ENCODE peak calls at places on chromosome 19, in ten cellular contexts. One of them, this sample, is unnamed.

GRCh38 chr19:47776568-47776967 is 1.9 kb upstream of the SELENOW start:
- DNase-seq in thoracic aorta: no peak
- DNase-seq in astrocyte of the spinal cord: no peak
- DNase-seq in AG09309: no peak
- DNase-seq in HFFc6: no peak
- DNase-seq in transverse colon: no peak
- DNase-seq in esophagus muscularis mucosa: no peak
- DNase-seq in bronchial epithelial cell: peak; percentile 100
- DNase-seq in cardiac fibroblast: no peak
- DNase-seq in neural crest cell: no peak
- DNase-seq in this sample: no peak

GRCh38 chr19:12841094-12841493 is 2.8 kb downstream of the MAST1 start:
- DNase-seq in astrocyte of the spinal cord: no peak
- DNase-seq in bronchial epithelial cell: no peak
- DNase-seq in transverse colon: no peak
- DNase-seq in AG09309: no peak
- DNase-seq in cardiac fibroblast: peak; percentile 52
- DNase-seq in HFFc6: no peak
- DNase-seq in esophagus muscularis mucosa: no peak
- DNase-seq in neural crest cell: peak; percentile 77
- DNase-seq in thoracic aorta: no peak
- DNase-seq in this sample: peak; percentile 60

GRCh38 chr19:48398329-48399235 is 5.1 kb downstream of the GRIN2D start:
- DNase-seq in neural crest cell: peak; percentile 70
- DNase-seq in bronchial epithelial cell: peak; percentile 63
- DNase-seq in esophagus muscularis mucosa: no peak
- DNase-seq in astrocyte of the spinal cord: peak; percentile 86
- DNase-seq in AG09309: no peak
- DNase-seq in cardiac fibroblast: peak; percentile 90
- DNase-seq in transverse colon: peak; percentile 88
- DNase-seq in thoracic aorta: peak; percentile 21
- DNase-seq in HFFc6: peak; percentile 56
- DNase-seq in this sample: peak; percentile 57

GRCh38 chr19:40691421-40692211 is 1.2 kb upstream of the NUMBL start:
- DNase-seq in transverse colon: no peak
- DNase-seq in HFFc6: no peak
- DNase-seq in bronchial epithelial cell: no peak
- DNase-seq in esophagus muscularis mucosa: no peak
- DNase-seq in AG09309: no peak
- DNase-seq in neural crest cell: no peak
- DNase-seq in astrocyte of the spinal cord: no peak
- DNase-seq in cardiac fibroblast: no peak
- DNase-seq in thoracic aorta: no peak
- DNase-seq in this sample: no peak

GRCh38 chr19:3576696-3577443 is 4.1 kb downstream of the HMG20B start:
- DNase-seq in thoracic aorta: no peak
- DNase-seq in esophagus muscularis mucosa: no peak
- DNase-seq in neural crest cell: peak; percentile 40
- DNase-seq in cardiac fibroblast: peak; percentile 79
- DNase-seq in bronchial epithelial cell: no peak
- DNase-seq in astrocyte of the spinal cord: peak; percentile 67
- DNase-seq in HFFc6: no peak
- DNase-seq in AG09309: no peak
- DNase-seq in transverse colon: peak; percentile 64
- DNase-seq in this sample: peak; percentile 39

GRCh38 chr19:14366529-14366928 is 14.7 kb upstream of the ADGRE5 start:
- DNase-seq in esophagus muscularis mucosa: peak; percentile 95
- DNase-seq in bronchial epithelial cell: peak; percentile 88
- DNase-seq in thoracic aorta: peak; percentile 40
- DNase-seq in HFFc6: peak; percentile 50
- DNase-seq in AG09309: no peak
- DNase-seq in transverse colon: peak; percentile 95
- DNase-seq in cardiac fibroblast: peak; percentile 86
- DNase-seq in neural crest cell: peak; percentile 16
- DNase-seq in astrocyte of the spinal cord: peak; percentile 70
- DNase-seq in this sample: peak; percentile 75

GRCh38 chr19:28656644-28657043 is 556.3 kb downstream of the UQCRFS1 start:
- DNase-seq in thoracic aorta: no peak
- DNase-seq in esophagus muscularis mucosa: no peak
- DNase-seq in AG09309: no peak
- DNase-seq in neural crest cell: no peak
- DNase-seq in HFFc6: no peak
- DNase-seq in astrocyte of the spinal cord: no peak
- DNase-seq in cardiac fibroblast: no peak
- DNase-seq in transverse colon: no peak
- DNase-seq in bronchial epithelial cell: no peak
- DNase-seq in this sample: no peak

GRCh38 chr19:12052571-12053169 is at the start of gene ZNF878:
- DNase-seq in esophagus muscularis mucosa: peak; percentile 95
- DNase-seq in astrocyte of the spinal cord: peak; percentile 83
- DNase-seq in thoracic aorta: peak; percentile 70
- DNase-seq in HFFc6: peak; percentile 66
- DNase-seq in neural crest cell: peak; percentile 92
- DNase-seq in AG09309: no peak
- DNase-seq in cardiac fibroblast: peak; percentile 85
- DNase-seq in bronchial epithelial cell: peak; percentile 63
- DNase-seq in transverse colon: peak; percentile 93
- DNase-seq in this sample: peak; percentile 96

GRCh38 chr19:15702590-15702930 is 25.3 kb upstream of the OR10H2 start:
- DNase-seq in astrocyte of the spinal cord: no peak
- DNase-seq in cardiac fibroblast: peak; percentile 19
- DNase-seq in neural crest cell: no peak
- DNase-seq in bronchial epithelial cell: peak; percentile 65
- DNase-seq in transverse colon: peak; percentile 89
- DNase-seq in AG09309: no peak
- DNase-seq in thoracic aorta: no peak
- DNase-seq in esophagus muscularis mucosa: peak; percentile 96
- DNase-seq in HFFc6: no peak
- DNase-seq in this sample: peak; percentile 67

GRCh38 chr19:46913852-46914430 is 53.1 kb downstream of the ARHGAP35 start:
- DNase-seq in thoracic aorta: no peak
- DNase-seq in bronchial epithelial cell: peak; percentile 45
- DNase-seq in transverse colon: no peak
- DNase-seq in neural crest cell: no peak
- DNase-seq in esophagus muscularis mucosa: no peak
- DNase-seq in HFFc6: peak; percentile 71
- DNase-seq in AG09309: no peak
- DNase-seq in cardiac fibroblast: peak; percentile 39
- DNase-seq in astrocyte of the spinal cord: peak; percentile 71
- DNase-seq in this sample: no peak

GRCh38 chr19:29544656-29545360 is 19.0 kb downstream of the VSTM2B start:
- DNase-seq in cardiac fibroblast: no peak
- DNase-seq in bronchial epithelial cell: no peak
- DNase-seq in neural crest cell: no peak
- DNase-seq in AG09309: no peak
- DNase-seq in transverse colon: no peak
- DNase-seq in thoracic aorta: no peak
- DNase-seq in astrocyte of the spinal cord: no peak
- DNase-seq in esophagus muscularis mucosa: no peak
- DNase-seq in HFFc6: no peak
- DNase-seq in this sample: no peak

GRCh38 chr19:55481148-55482127 is 3.5 kb upstream of the NAT14 start:
- DNase-seq in neural crest cell: no peak
- DNase-seq in HFFc6: no peak
- DNase-seq in transverse colon: no peak
- DNase-seq in thoracic aorta: no peak
- DNase-seq in bronchial epithelial cell: no peak
- DNase-seq in astrocyte of the spinal cord: no peak
- DNase-seq in cardiac fibroblast: no peak
- DNase-seq in AG09309: no peak
- DNase-seq in esophagus muscularis mucosa: no peak
- DNase-seq in this sample: no peak

GRCh38 chr19:29542776-29543175 is 17.0 kb downstream of the VSTM2B start:
- DNase-seq in cardiac fibroblast: no peak
- DNase-seq in HFFc6: no peak
- DNase-seq in neural crest cell: no peak
- DNase-seq in transverse colon: no peak
- DNase-seq in thoracic aorta: no peak
- DNase-seq in astrocyte of the spinal cord: no peak
- DNase-seq in bronchial epithelial cell: no peak
- DNase-seq in esophagus muscularis mucosa: no peak
- DNase-seq in AG09309: no peak
- DNase-seq in this sample: no peak

GRCh38 chr19:41937976-41938375 is 9.7 kb upstream of the ERFL start:
- DNase-seq in transverse colon: no peak
- DNase-seq in cardiac fibroblast: no peak
- DNase-seq in HFFc6: no peak
- DNase-seq in thoracic aorta: no peak
- DNase-seq in bronchial epithelial cell: no peak
- DNase-seq in AG09309: no peak
- DNase-seq in esophagus muscularis mucosa: no peak
- DNase-seq in neural crest cell: no peak
- DNase-seq in astrocyte of the spinal cord: no peak
- DNase-seq in this sample: no peak

GRCh38 chr19:46216612-46217011 is 12.9 kb upstream of the IGFL1 start:
- DNase-seq in transverse colon: no peak
- DNase-seq in cardiac fibroblast: no peak
- DNase-seq in neural crest cell: no peak
- DNase-seq in astrocyte of the spinal cord: no peak
- DNase-seq in esophagus muscularis mucosa: no peak
- DNase-seq in thoracic aorta: no peak
- DNase-seq in bronchial epithelial cell: no peak
- DNase-seq in HFFc6: no peak
- DNase-seq in AG09309: no peak
- DNase-seq in this sample: no peak

GRCh38 chr19:2036424-2036823 is 14.6 kb downstream of the MKNK2 start:
- DNase-seq in bronchial epithelial cell: no peak
- DNase-seq in thoracic aorta: no peak
- DNase-seq in esophagus muscularis mucosa: no peak
- DNase-seq in AG09309: no peak
- DNase-seq in HFFc6: no peak
- DNase-seq in transverse colon: no peak
- DNase-seq in astrocyte of the spinal cord: no peak
- DNase-seq in neural crest cell: no peak
- DNase-seq in cardiac fibroblast: no peak
- DNase-seq in this sample: no peak

GRCh38 chr19:57583521-57584416 is at the start of gene ZIK1:
- DNase-seq in cardiac fibroblast: peak; percentile 93
- DNase-seq in transverse colon: peak; percentile 84
- DNase-seq in thoracic aorta: peak; percentile 43
- DNase-seq in astrocyte of the spinal cord: peak; percentile 95
- DNase-seq in neural crest cell: peak; percentile 82
- DNase-seq in HFFc6: peak; percentile 79
- DNase-seq in esophagus muscularis mucosa: peak; percentile 97
- DNase-seq in bronchial epithelial cell: peak; percentile 77
- DNase-seq in AG09309: peak; percentile 76
- DNase-seq in this sample: peak; percentile 78

GRCh38 chr19:11821474-11821873 is 7.4 kb downstream of the ZNF440 start:
- DNase-seq in cardiac fibroblast: peak; percentile 44
- DNase-seq in esophagus muscularis mucosa: no peak
- DNase-seq in AG09309: peak; percentile 58
- DNase-seq in astrocyte of the spinal cord: no peak
- DNase-seq in HFFc6: peak; percentile 7
- DNase-seq in neural crest cell: no peak
- DNase-seq in bronchial epithelial cell: peak; percentile 21
- DNase-seq in transverse colon: no peak
- DNase-seq in thoracic aorta: no peak
- DNase-seq in this sample: no peak

GRCh38 chr19:29793116-29793727 is 18.6 kb upstream of the CCNE1 start:
- DNase-seq in neural crest cell: no peak
- DNase-seq in thoracic aorta: no peak
- DNase-seq in astrocyte of the spinal cord: no peak
- DNase-seq in transverse colon: no peak
- DNase-seq in esophagus muscularis mucosa: no peak
- DNase-seq in bronchial epithelial cell: no peak
- DNase-seq in HFFc6: no peak
- DNase-seq in cardiac fibroblast: no peak
- DNase-seq in AG09309: no peak
- DNase-seq in this sample: no peak

GRCh38 chr19:38974599-38975213 is 836 bp downstream of the FBXO17 start:
- DNase-seq in neural crest cell: no peak
- DNase-seq in cardiac fibroblast: peak; percentile 35
- DNase-seq in thoracic aorta: no peak
- DNase-seq in bronchial epithelial cell: no peak
- DNase-seq in esophagus muscularis mucosa: peak; percentile 93
- DNase-seq in HFFc6: no peak
- DNase-seq in AG09309: no peak
- DNase-seq in transverse colon: no peak
- DNase-seq in astrocyte of the spinal cord: no peak
- DNase-seq in this sample: no peak
- TF ChIP-seq CTCF in neural crest cell: peak; percentile 33
- TF ChIP-seq CTCF in cardiac fibroblast: no peak
- TF ChIP-seq CTCF in thoracic aorta: no peak
- TF ChIP-seq CTCF in bronchial epithelial cell: no peak
- TF ChIP-seq CTCF in esophagus muscularis mucosa: no peak
- TF ChIP-seq CTCF in HFFc6: peak; percentile 29
- TF ChIP-seq CTCF in AG09309: no peak
- TF ChIP-seq CTCF in transverse colon: no peak
- TF ChIP-seq CTCF in astrocyte of the spinal cord: no peak
- TF ChIP-seq CTCF in this sample: no peak

GRCh38 chr19:35618857-35619256 is 6.3 kb downstream of the HAUS5 start:
- DNase-seq in esophagus muscularis mucosa: no peak
- DNase-seq in thoracic aorta: no peak
- DNase-seq in neural crest cell: no peak
- DNase-seq in HFFc6: no peak
- DNase-seq in bronchial epithelial cell: no peak
- DNase-seq in astrocyte of the spinal cord: no peak
- DNase-seq in cardiac fibroblast: no peak
- DNase-seq in AG09309: no peak
- DNase-seq in transverse colon: no peak
- DNase-seq in this sample: no peak
- TF ChIP-seq CTCF in esophagus muscularis mucosa: no peak
- TF ChIP-seq CTCF in thoracic aorta: no peak
- TF ChIP-seq CTCF in neural crest cell: no peak
- TF ChIP-seq CTCF in HFFc6: peak; percentile 21
- TF ChIP-seq CTCF in bronchial epithelial cell: no peak
- TF ChIP-seq CTCF in astrocyte of the spinal cord: peak; percentile 10
- TF ChIP-seq CTCF in cardiac fibroblast: no peak
- TF ChIP-seq CTCF in AG09309: no peak
- TF ChIP-seq CTCF in transverse colon: no peak
- TF ChIP-seq CTCF in this sample: no peak

DNA sequence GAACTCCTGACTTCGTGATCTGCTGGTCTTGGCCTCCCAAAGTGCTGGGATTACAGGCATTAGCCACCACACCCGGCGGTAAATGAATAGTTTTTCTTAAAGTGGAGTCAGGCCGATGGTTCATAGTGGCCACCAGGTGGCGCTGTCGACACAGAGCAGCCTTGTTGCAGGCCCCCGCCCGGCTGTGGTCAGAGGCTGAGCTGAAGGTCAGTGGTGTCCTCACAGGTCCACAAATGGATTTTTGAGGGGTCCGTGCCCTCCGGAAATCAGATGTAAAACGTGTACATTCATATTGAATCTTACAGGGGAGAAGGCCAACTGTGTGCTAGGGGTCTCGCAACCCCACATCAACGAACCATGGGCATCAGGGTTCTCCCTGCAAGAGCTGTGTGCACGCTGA is 13.4 kb upstream of the WDR18 start:
- DNase-seq in neural crest cell: no peak
- DNase-seq in AG09309: no peak
- DNase-seq in HFFc6: no peak
- DNase-seq in transverse colon: no peak
- DNase-seq in esophagus muscularis mucosa: no peak
- DNase-seq in astrocyte of the spinal cord: no peak
- DNase-seq in thoracic aorta: no peak
- DNase-seq in bronchial epithelial cell: no peak
- DNase-seq in cardiac fibroblast: no peak
- DNase-seq in this sample: no peak
- TF ChIP-seq CTCF in neural crest cell: peak; percentile 75
- TF ChIP-seq CTCF in AG09309: peak; percentile 58
- TF ChIP-seq CTCF in HFFc6: peak; percentile 94
- TF ChIP-seq CTCF in transverse colon: peak; percentile 44
- TF ChIP-seq CTCF in esophagus muscularis mucosa: no peak
- TF ChIP-seq CTCF in astrocyte of the spinal cord: peak; percentile 60
- TF ChIP-seq CTCF in thoracic aorta: peak; percentile 29
- TF ChIP-seq CTCF in bronchial epithelial cell: peak; percentile 58
- TF ChIP-seq CTCF in cardiac fibroblast: peak; percentile 63
- TF ChIP-seq CTCF in this sample: peak; percentile 26

GRCh38 chr19:18999896-19000620 is 33.3 kb downstream of the SUGP2 start:
- DNase-seq in AG09309: no peak
- DNase-seq in bronchial epithelial cell: no peak
- DNase-seq in transverse colon: no peak
- DNase-seq in astrocyte of the spinal cord: no peak
- DNase-seq in esophagus muscularis mucosa: no peak
- DNase-seq in HFFc6: no peak
- DNase-seq in cardiac fibroblast: peak; percentile 22
- DNase-seq in thoracic aorta: no peak
- DNase-seq in neural crest cell: no peak
- DNase-seq in this sample: no peak
- TF ChIP-seq CTCF in AG09309: peak; percentile 21
- TF ChIP-seq CTCF in bronchial epithelial cell: peak; percentile 42
- TF ChIP-seq CTCF in transverse colon: no peak
- TF ChIP-seq CTCF in astrocyte of the spinal cord: peak; percentile 46
- TF ChIP-seq CTCF in esophagus muscularis mucosa: no peak
- TF ChIP-seq CTCF in HFFc6: peak; percentile 54
- TF ChIP-seq CTCF in cardiac fibroblast: peak; percentile 40
- TF ChIP-seq CTCF in thoracic aorta: no peak
- TF ChIP-seq CTCF in neural crest cell: peak; percentile 16
- TF ChIP-seq CTCF in this sample: no peak

This sample was measured in body of pancreas.